ENCODE peak calls at places on chromosomes 16 and 17, in four cellular contexts. M is HepG2, E is A549, D is GM12878. Z is an unnamed sample.

GRCh38 chr16:67236551-67237395 is 9.8 kb downstream of the TMEM208 start:
- DNase-seq in M (peak), E (peak), D (no peak), Z (peak)

GRCh38 chr16:29116980-29117379 is 132.1 kb downstream of the LAT start:
- DNase-seq in E (no peak), M (no peak), D (no peak), Z (no peak)

GRCh38 chr17:38418693-38419507 is 9.4 kb upstream of the ARHGAP23 start:
- DNase-seq in M (no peak), E (no peak), D (no peak), Z (peak)

GRCh38 chr17:10119203-10120112 is 78.9 kb downstream of the GAS7 start:
- DNase-seq in E (no peak), D (peak), M (no peak), Z (no peak)

GRCh38 chr17:60647705-60648104 is 29.9 kb upstream of the BCAS3 start:
- DNase-seq in M (no peak), E (no peak), D (no peak), Z (no peak)

GRCh38 chr17:77961741-77962140 is 3.2 kb downstream of the TNRC6C start:
- DNase-seq in D (no peak), M (no peak), E (no peak), Z (no peak)

GRCh38 chr16:9929313-9929712 is 252.9 kb downstream of the GRIN2A start:
- DNase-seq in E (no peak), M (no peak), D (peak), Z (no peak)

GRCh38 chr16:3511286-3512180 is 10.7 kb downstream of the CLUAP1 start:
- DNase-seq in M (no peak), D (no peak), E (no peak), Z (no peak)

GRCh38 chr16:27642753-27643152 is 92.8 kb downstream of the KATNIP start:
- DNase-seq in D (no peak), E (peak), M (peak), Z (peak)

GRCh38 chr16:730666-731509 is 4.0 kb downstream of the HAGHL start:
- DNase-seq in E (no peak), M (no peak), D (no peak), Z (no peak)

GRCh38 chr17:81348097-81349055 is 46.9 kb upstream of the BAHCC1 start:
- DNase-seq in M (no peak), E (no peak), D (no peak), Z (no peak)

GRCh38 chr17:55577011-55577586 is 65.8 kb upstream of the SMIM36 start:
- DNase-seq in D (peak), E (no peak), M (no peak), Z (peak)
- TF ChIP-seq POLR2AphosphoS2 in D (no peak), E (no peak), M (no peak), Z (no peak)

GRCh38 chr16:49635591-49636581 is 220.0 kb downstream of the ZNF423 start:
- DNase-seq in D (no peak), E (no peak), M (no peak), Z (no peak)

GRCh38 chr16:49634235-49635008 is 221.5 kb downstream of the ZNF423 start:
- DNase-seq in E (no peak), D (no peak), M (no peak), Z (no peak)

GRCh38 chr16:49632798-49633189 is 223.1 kb downstream of the ZNF423 start:
- DNase-seq in D (no peak), E (no peak), M (no peak), Z (no peak)

GRCh38 chr16:49636608-49637007 is 219.3 kb downstream of the ZNF423 start:
- DNase-seq in E (no peak), M (no peak), D (no peak), Z (no peak)

GRCh38 chr16:49635009-49635350 is 220.9 kb downstream of the ZNF423 start:
- DNase-seq in M (no peak), D (no peak), E (no peak), Z (no peak)
- TF ChIP-seq POLR2AphosphoS2 in M (no peak), D (no peak), E (no peak), Z (no peak)

GRCh38 chr16:22162658-22163009 is 328 bp downstream of the SDR42E2 start:
- DNase-seq in E (no peak), M (no peak), D (no peak), Z (no peak)

GRCh38 chr16:22164482-22164881 is 2.2 kb downstream of the SDR42E2 start:
- DNase-seq in M (no peak), E (no peak), D (no peak), Z (no peak)

GRCh38 chr16:22161401-22161800 is 905 bp upstream of the SDR42E2 start:
- DNase-seq in E (no peak), D (no peak), M (no peak), Z (no peak)

GRCh38 chr16:22163806-22164205 is 1.5 kb downstream of the SDR42E2 start:
- DNase-seq in D (no peak), M (peak), E (no peak), Z (no peak)

GRCh38 chr16:22161999-22162657 is at the start of gene SDR42E2:
- DNase-seq in D (no peak), M (no peak), E (no peak), Z (peak)
- TF ChIP-seq POLR2AphosphoS2 in D (no peak), M (no peak), E (no peak), Z (no peak)

GRCh38 chr16:15742716-15743115 is 92.7 kb downstream of the NDE1 start:
- DNase-seq in E (no peak), D (no peak), M (peak), Z (no peak)
- TF ChIP-seq POLR2AphosphoS2 in E (no peak), D (no peak), M (no peak), Z (no peak)

GRCh38 chr17:42101513-42102292 is 3.4 kb upstream of the ZNF385C start:
- DNase-seq in D (no peak), M (peak), E (peak), Z (peak)
- TF ChIP-seq POLR2AphosphoS2 in D (no peak), M (no peak), E (no peak), Z (no peak)

DNA sequence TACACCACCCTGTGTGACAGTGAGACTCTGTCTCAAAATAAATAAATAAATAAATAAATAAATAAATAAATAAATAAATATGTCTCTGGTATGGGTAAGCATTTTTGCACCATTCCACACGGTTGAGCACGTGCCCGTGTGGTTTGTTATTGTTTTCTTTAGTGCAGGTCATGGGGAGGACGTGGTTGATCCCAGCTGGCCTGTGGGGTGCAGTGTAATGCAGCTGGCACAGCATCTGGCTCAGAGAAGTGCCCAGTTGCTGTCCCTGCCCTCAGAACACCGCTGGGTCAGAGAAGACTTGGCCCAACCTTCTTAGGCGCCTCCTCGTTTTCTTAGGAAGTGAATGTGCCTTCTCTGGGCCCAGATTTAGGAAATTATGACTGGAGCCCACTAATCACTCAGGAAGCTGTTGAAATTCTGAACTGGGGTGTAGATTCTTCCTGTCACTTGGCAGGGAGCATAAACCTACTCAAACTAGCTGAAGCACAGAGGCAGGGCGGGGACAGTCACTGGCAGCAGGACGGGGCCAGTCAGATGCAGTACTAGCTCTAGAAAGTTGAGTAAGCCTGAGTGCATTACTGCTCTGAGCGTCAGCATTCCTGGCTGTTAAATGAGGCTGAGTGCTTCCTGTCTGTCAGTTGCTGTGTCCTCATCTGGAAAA is 85.9 kb downstream of the SNX29 start:
- DNase-seq in M (no peak), D (no peak), E (no peak), Z (no peak)
- TF ChIP-seq POLR2AphosphoS2 in M (no peak), D (no peak), E (no peak), Z (no peak)

DNA sequence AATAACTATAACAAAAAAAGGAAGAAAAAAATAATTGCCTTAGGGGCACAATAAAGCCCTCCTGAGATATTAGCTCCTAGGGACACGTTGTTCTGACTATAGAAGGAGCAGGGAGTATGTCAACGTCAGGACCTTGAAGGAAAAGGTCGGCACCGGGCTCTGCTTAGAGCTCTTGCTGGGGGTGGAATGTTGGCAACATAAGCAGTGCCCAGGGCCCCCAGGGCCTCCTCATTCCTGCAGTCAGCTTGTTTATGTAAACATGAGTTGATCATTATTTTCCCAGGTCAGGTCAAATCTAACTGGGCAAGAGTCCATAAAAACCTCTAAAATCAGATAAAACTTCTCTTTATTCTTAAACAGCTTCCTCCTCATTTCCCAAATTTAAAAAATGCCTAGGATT is 54.5 kb downstream of the AMFR start:
- DNase-seq in E (peak), M (no peak), D (no peak), Z (no peak)
- TF ChIP-seq POLR2AphosphoS2 in E (no peak), M (no peak), D (no peak), Z (no peak)

GRCh38 chr17:16282522-16282921 is 65.5 kb downstream of the PIGL start:
- DNase-seq in E (peak), D (no peak), M (no peak), Z (no peak)
- TF ChIP-seq POLR2AphosphoS2 in E (no peak), D (no peak), M (no peak), Z (no peak)

DNA sequence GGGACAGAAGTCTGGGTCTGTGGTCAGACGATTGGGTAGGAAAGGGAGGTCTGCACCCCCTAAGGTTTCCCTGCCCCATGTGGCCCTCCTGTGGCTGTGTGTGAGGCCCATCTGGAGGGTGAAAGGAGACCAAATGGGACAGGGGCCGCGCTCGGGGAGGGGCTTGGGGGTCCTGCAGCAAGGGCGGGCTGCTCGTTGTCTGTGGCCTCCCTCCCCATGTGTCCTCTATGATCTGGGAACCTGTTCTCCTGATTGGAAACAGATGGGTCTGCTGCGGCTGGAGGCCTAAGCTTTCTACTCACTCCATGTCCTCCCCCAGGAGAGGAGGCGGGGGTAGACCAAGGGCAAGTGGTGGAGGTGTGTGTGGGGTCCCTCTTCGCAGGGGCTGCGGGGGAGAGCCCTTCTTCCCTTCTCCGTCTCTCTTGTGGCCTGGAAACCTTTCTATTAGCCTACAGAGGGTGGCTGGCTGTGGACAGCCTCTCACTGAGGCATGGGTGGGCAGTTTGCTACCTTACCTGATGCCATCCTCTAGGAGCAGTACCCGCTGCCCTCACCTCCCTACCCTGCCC is 18.6 kb downstream of the IGFBP4 start:
- DNase-seq in E (peak), M (no peak), D (no peak), Z (no peak)
- TF ChIP-seq POLR2AphosphoS2 in E (peak), M (no peak), D (no peak), Z (no peak)

Z was measured in K562.